ENCODE peak calls at places on chromosomes 1 and 21, in five cellular contexts. X is kidney epithelial cell, I is epithelial cell of esophagus, M is DND-41, R is heart right ventricle. H is an unnamed sample.

GRCh38 chr1:38285807-38286530 is 239.4 kb upstream of the POU3F1 start:
- DNase-seq in X (no peak), I (no peak), M (no peak), R (no peak), H (no peak)

GRCh38 chr1:43152866-43153265 is 19.2 kb downstream of the EBNA1BP2 start:
- DNase-seq in X (no peak), I (peak), M (no peak), R (no peak), H (no peak)

GRCh38 chr1:156677616-156678596 is 699 bp upstream of the NES start:
- DNase-seq in X (no peak), I (peak), M (peak), R (peak), H (peak)

GRCh38 chr1:59696421-59697115 is 118.2 kb upstream of the HOOK1 start:
- DNase-seq in X (no peak), I (no peak), M (peak), R (no peak), H (no peak)

GRCh38 chr1:208238710-208239517 is 5.3 kb downstream of the PLXNA2 start:
- DNase-seq in X (no peak), I (peak), M (peak), R (no peak), H (no peak)

GRCh38 chr1:203281033-203281432 is 24.3 kb upstream of the BTG2 start:
- DNase-seq in X (no peak), I (peak), M (no peak), R (no peak), H (no peak)

GRCh38 chr1:37477198-37477931 is 3.0 kb downstream of the ZC3H12A start:
- DNase-seq in X (peak), I (peak), M (peak), R (peak), H (no peak)

GRCh38 chr1:113109908-113110554 is 37.0 kb downstream of the LRIG2 start:
- DNase-seq in X (no peak), I (peak), M (no peak), R (no peak), H (peak)

GRCh38 chr1:28926629-28927441 is 12.5 kb downstream of the EPB41 start:
- DNase-seq in X (no peak), I (no peak), M (peak), R (no peak), H (no peak)

GRCh38 chr1:152148051-152148450 is 11.0 kb downstream of the RPTN start:
- DNase-seq in X (no peak), I (no peak), M (no peak), R (no peak), H (no peak)

GRCh38 chr1:26112407-26112775 is 767 bp downstream of the PDIK1L start:
- DNase-seq in X (no peak), I (no peak), M (peak), R (no peak), H (no peak)

GRCh38 chr1:47175227-47175934 is 14.5 kb downstream of the PDZK1IP1 start:
- DNase-seq in X (no peak), I (peak), M (peak), R (no peak), H (no peak)

GRCh38 chr1:20652300-20652699 is 8.9 kb downstream of the DDOST start:
- DNase-seq in X (no peak), I (no peak), M (no peak), R (no peak), H (no peak)

GRCh38 chr1:223765036-223765718 is 52.8 kb downstream of the CAPN2 start:
- DNase-seq in X (no peak), I (no peak), M (no peak), R (peak), H (no peak)

GRCh38 chr1:85544689-85545203 is 35.8 kb upstream of the CCN1 start:
- DNase-seq in X (no peak), I (peak), M (no peak), R (no peak), H (no peak)

GRCh38 chr1:89545264-89546038 is 20.8 kb downstream of the LRRC8B start:
- DNase-seq in X (no peak), I (peak), M (no peak), R (no peak), H (no peak)

GRCh38 chr1:42320689-42321088 is 14.3 kb downstream of the FOXJ3 start:
- DNase-seq in X (no peak), I (no peak), M (no peak), R (no peak), H (no peak)

GRCh38 chr1:197948926-197949899 is 32.0 kb downstream of the LHX9 start:
- DNase-seq in X (no peak), I (no peak), M (no peak), R (no peak), H (no peak)

GRCh38 chr1:88566615-88567387 is 117.3 kb upstream of the PKN2 start:
- DNase-seq in X (no peak), I (no peak), M (no peak), R (no peak), H (no peak)

GRCh38 chr1:56819393-56819899 is at the start of gene FYB2:
- DNase-seq in X (no peak), I (no peak), M (no peak), R (peak), H (no peak)

GRCh38 chr1:53371851-53372250 is 44.0 kb upstream of the LRP8 start:
- DNase-seq in X (no peak), I (no peak), M (no peak), R (no peak), H (no peak)

GRCh38 chr1:67833595-67833926 is 294 bp upstream of the GNG12 start:
- DNase-seq in X (no peak), I (no peak), M (no peak), R (no peak), H (peak)

GRCh38 chr1:163535807-163536206 is 214.1 kb downstream of the NUF2 start:
- DNase-seq in X (no peak), I (peak), M (no peak), R (no peak), H (peak)
- TF ChIP-seq CTCF in X (peak), I (peak), M (peak), R (peak), H (peak)

DNA sequence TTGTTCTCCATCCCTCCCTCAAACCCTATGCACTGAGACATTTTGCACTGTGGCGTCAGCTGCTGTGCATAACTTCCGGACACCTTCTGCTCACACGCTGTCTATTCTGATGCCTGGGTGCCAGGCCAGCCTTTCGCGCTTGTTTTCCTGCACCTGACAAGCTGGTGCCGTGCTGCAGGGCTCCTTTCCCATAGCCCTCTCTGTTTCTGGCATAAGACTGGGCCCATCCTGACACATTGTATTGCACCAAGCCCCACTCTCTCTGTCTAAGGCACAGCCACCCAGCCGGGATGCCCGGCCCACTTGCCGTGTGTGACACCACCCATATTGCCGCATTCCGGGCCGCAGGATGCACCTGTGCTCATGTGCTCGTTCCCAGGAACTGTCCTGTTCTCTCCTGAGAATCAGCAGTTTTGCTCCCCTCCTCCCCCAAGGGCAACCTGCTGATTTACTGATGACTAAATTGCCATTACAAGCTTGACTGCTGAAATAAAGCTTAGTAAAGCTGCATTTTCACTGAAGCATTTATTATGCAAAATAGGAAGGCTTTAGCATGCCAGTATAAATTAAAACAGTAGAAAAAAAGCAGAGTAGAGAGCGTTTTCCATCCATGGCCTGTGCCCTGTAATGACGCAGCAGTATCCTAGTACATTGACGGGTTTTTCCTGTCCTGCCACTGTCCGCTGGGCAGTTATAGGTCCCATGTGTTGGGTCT is 88.0 kb downstream of the CD247 start:
- DNase-seq in X (no peak), I (no peak), M (no peak), R (no peak), H (no peak)
- H3K4me3 ChIP-seq in X (no peak), I (no peak), M (no peak), R (no peak), H (no peak)

DNA sequence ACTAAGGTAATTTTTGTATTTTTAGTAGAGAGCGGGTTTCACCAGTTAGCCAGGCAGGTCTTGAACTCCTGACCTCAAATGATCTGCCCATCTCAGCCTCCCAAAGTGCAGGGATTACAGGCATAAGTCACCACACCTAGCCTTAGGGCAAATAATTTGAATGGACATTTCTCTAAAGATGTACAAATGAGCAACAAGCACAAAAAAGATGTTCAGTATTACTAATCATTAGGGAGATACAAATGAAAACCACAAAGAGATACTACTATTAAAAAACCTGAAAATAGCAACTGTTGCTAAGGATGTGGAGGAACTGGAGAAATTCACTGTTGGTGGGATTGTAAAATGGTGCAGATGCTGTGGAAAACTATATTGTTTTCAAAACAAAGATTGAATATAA is 79.1 kb downstream of the GABPA start:
- DNase-seq in X (no peak), I (peak), M (no peak), R (no peak), H (no peak)
- TF ChIP-seq CTCF in X (no peak), I (no peak), M (no peak), R (no peak), H (no peak)

DNA sequence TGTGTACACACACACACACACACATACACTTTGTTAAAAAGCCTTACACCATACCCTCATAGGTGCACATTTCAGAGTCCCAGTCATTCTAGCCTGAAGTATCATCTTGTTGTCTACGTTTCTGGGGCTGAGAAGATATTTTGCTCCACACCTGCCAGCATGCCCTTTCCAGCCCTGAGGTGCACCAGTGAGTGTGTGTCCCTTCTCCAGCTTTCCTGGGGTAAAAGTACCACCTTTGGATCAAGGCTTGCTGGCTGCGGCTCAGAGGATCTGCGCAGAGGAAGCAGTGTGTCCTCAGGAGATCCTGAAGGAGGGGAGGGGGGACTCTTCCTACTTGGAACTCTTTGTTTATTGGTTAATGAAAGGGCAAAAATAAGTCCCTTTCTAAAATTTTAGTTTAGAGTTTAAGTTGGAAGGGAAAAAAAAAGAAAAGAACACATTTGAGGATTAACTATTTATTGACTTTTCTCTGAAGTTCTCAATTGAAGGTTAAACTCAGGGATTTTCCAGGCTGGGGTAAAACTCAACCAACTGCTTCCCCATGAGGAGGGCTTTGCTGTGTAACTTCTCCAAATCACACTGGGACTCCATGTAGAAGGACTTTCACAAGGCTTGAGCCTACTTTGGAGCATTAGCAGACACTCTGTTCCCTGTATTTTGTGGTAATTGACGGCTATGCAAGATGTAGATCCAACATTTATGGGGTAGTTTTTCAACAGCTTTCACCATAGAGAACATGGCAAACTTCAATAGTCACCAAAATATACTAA is 200.3 kb upstream of the SGIP1 start:
- DNase-seq in X (no peak), I (no peak), M (no peak), R (peak), H (no peak)
- H3K4me3 ChIP-seq in X (no peak), I (peak), M (no peak), R (peak), H (peak)

DNA sequence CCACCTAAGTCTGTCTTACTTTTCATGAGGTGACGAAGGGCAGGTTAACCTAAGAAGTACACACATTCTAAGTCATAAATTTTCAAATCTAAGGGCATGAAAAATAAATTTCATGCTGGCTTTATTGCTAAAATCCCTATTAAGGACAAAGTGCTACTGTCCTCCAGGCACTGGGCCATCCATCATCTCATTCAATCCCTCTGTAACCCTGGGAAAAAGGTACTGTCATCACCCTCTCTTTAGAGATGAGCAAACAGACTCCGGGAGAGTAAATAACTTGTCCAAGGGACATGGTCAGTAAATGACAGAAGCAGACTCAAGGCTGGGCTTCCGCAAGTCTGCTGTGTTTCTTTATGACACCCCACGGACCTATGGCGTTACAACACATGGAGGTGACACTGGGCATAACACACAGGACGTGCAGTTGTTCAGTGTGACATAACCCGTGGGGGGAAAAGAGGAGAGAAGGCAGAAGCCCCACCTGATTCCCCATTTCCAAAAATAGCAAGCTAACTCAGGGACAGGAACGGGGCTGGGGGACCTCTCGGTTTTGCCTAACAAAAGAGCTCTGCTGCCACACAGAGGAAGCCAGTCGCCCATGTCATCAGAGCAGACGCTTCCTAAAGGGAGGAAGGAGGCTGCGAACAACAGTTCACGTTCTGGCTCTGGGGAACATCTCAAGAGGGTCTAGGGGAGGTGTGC is 12.5 kb upstream of the SRM start:
- DNase-seq in X (no peak), I (no peak), M (no peak), R (no peak), H (no peak)
- TF ChIP-seq CTCF in X (no peak), I (no peak), M (no peak), R (no peak), H (no peak)

GRCh38 chr1:3772715-3773571 is at the start of gene SMIM1:
- DNase-seq in X (no peak), I (no peak), M (no peak), R (no peak), H (no peak)
- H3K4me3 ChIP-seq in X (peak), I (peak), M (no peak), R (peak), H (peak)

GRCh38 chr1:11138952-11139351 is 39.3 kb upstream of the EXOSC10 start:
- DNase-seq in X (no peak), I (peak), M (no peak), R (no peak), H (no peak)
- TF ChIP-seq CTCF in X (no peak), I (no peak), M (no peak), R (no peak), H (no peak)

GRCh38 chr21:44967082-44968047 is 27.5 kb downstream of the SLX9 start:
- DNase-seq in X (no peak), I (no peak), M (peak), R (no peak), H (no peak)

GRCh38 chr21:44962481-44962966 is 22.7 kb downstream of the SLX9 start:
- DNase-seq in X (peak), I (peak), M (no peak), R (peak), H (peak)

GRCh38 chr21:44964381-44964780 is 24.6 kb downstream of the SLX9 start:
- DNase-seq in X (no peak), I (no peak), M (no peak), R (peak), H (no peak)

GRCh38 chr21:44966135-44967081 is 26.6 kb downstream of the SLX9 start:
- DNase-seq in X (no peak), I (no peak), M (no peak), R (peak), H (no peak)

DNA sequence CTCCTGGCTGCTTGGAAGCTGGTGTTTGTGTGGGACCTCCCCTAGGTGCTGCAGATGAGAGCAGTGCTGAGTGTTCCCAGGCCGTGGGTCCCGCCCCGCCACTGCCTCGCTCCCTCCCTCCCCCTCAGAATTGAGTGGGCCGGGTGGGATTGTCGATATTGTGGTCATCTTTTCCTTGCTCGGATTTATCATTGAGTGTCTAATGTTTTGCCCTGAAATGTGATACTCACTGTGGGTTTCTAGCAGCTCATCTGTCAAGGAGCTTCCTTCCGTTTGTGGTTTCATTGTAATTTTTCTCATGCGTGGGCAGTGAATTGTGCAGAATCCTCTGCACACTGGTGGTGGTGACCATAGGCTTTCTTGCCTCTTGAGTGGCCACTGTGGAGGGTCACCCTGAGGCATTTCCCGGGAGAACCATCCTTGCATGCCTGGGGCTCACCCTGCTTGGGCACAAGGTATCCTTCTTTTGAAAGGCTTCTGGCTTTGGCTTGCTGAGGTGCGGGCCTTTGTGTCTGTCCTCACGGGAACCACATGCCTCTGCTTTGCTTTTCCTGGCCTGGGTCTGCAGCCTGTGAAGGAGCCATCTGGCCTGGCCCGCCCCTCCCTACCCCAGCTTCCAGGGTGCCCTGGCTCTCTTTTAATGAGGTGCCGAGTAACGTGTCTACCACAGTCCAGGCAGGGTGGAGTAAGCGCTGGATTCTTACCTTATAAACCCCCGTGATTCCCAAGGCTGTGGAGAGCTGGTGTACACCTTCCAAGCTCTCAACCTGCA is 25.6 kb downstream of the SLX9 start:
- DNase-seq in X (no peak), I (no peak), M (no peak), R (peak), H (peak)
- H3K4me3 ChIP-seq in X (no peak), I (no peak), M (no peak), R (no peak), H (no peak)